ENCODE peak calls at places on chromosomes 3 and 15, in eight cellular contexts. One of them, this sample, is unnamed.
A peak's percentile ranks its signal among the peaks of the same experiment; 100 is the strongest.

GRCh38 chr15:61033938-61034792 is 194.9 kb downstream of the RORA start:
- DNase-seq in RWPE1: no peak
- DNase-seq in fibroblast of villous mesenchyme: no peak
- DNase-seq in AG09309: no peak
- DNase-seq in GM13976: no peak
- DNase-seq in GM20000: no peak
- DNase-seq in astrocyte: no peak
- DNase-seq in lower lobe of right lung: no peak
- DNase-seq in this sample: no peak

GRCh38 chr3:9696480-9697220 is 7.0 kb upstream of the CPNE9 start:
- DNase-seq in RWPE1: no peak
- DNase-seq in fibroblast of villous mesenchyme: no peak
- DNase-seq in AG09309: no peak
- DNase-seq in GM13976: no peak
- DNase-seq in GM20000: no peak
- DNase-seq in astrocyte: no peak
- DNase-seq in lower lobe of right lung: no peak
- DNase-seq in this sample: no peak

GRCh38 chr3:36192901-36193300 is 187.4 kb upstream of the STAC start:
- DNase-seq in RWPE1: no peak
- DNase-seq in fibroblast of villous mesenchyme: no peak
- DNase-seq in AG09309: no peak
- DNase-seq in GM13976: no peak
- DNase-seq in GM20000: no peak
- DNase-seq in astrocyte: no peak
- DNase-seq in lower lobe of right lung: no peak
- DNase-seq in this sample: no peak

GRCh38 chr3:133893683-133894333 is 1.9 kb downstream of the RAB6B start:
- DNase-seq in RWPE1: no peak
- DNase-seq in fibroblast of villous mesenchyme: no peak
- DNase-seq in AG09309: no peak
- DNase-seq in GM13976: no peak
- DNase-seq in GM20000: no peak
- DNase-seq in astrocyte: no peak
- DNase-seq in lower lobe of right lung: peak; percentile 13
- DNase-seq in this sample: no peak

GRCh38 chr15:100779331-100780207 is 100.1 kb upstream of the ALDH1A3 start:
- DNase-seq in RWPE1: no peak
- DNase-seq in fibroblast of villous mesenchyme: no peak
- DNase-seq in AG09309: no peak
- DNase-seq in GM13976: no peak
- DNase-seq in GM20000: no peak
- DNase-seq in astrocyte: no peak
- DNase-seq in lower lobe of right lung: no peak
- DNase-seq in this sample: peak; percentile 0

GRCh38 chr3:155217591-155217990 is 75.9 kb downstream of the STRIT1 start:
- DNase-seq in RWPE1: peak; percentile 26
- DNase-seq in fibroblast of villous mesenchyme: peak; percentile 73
- DNase-seq in AG09309: peak; percentile 50
- DNase-seq in GM13976: no peak
- DNase-seq in GM20000: no peak
- DNase-seq in astrocyte: no peak
- DNase-seq in lower lobe of right lung: no peak
- DNase-seq in this sample: no peak

GRCh38 chr3:12653772-12654171 is 10.1 kb downstream of the RAF1 start:
- DNase-seq in RWPE1: no peak
- DNase-seq in fibroblast of villous mesenchyme: no peak
- DNase-seq in AG09309: no peak
- DNase-seq in GM13976: no peak
- DNase-seq in GM20000: no peak
- DNase-seq in astrocyte: no peak
- DNase-seq in lower lobe of right lung: no peak
- DNase-seq in this sample: no peak

GRCh38 chr15:58981808-58982475 is 5.5 kb upstream of the RNF111 start:
- DNase-seq in RWPE1: no peak
- DNase-seq in fibroblast of villous mesenchyme: no peak
- DNase-seq in AG09309: no peak
- DNase-seq in GM13976: peak; percentile 56
- DNase-seq in GM20000: peak; percentile 48
- DNase-seq in astrocyte: no peak
- DNase-seq in lower lobe of right lung: no peak
- DNase-seq in this sample: no peak

GRCh38 chr15:40252438-40253178 is 13.7 kb downstream of the PAK6 start:
- DNase-seq in RWPE1: no peak
- DNase-seq in fibroblast of villous mesenchyme: peak; percentile 7
- DNase-seq in AG09309: no peak
- DNase-seq in GM13976: peak; percentile 68
- DNase-seq in GM20000: peak; percentile 69
- DNase-seq in astrocyte: no peak
- DNase-seq in lower lobe of right lung: peak; percentile 79
- DNase-seq in this sample: peak; percentile 53
- TF ChIP-seq CTCF in RWPE1: no peak
- TF ChIP-seq CTCF in fibroblast of villous mesenchyme: no peak
- TF ChIP-seq CTCF in AG09309: no peak
- TF ChIP-seq CTCF in GM13976: no peak
- TF ChIP-seq CTCF in GM20000: no peak
- TF ChIP-seq CTCF in astrocyte: no peak
- TF ChIP-seq CTCF in lower lobe of right lung: no peak
- TF ChIP-seq CTCF in this sample: no peak

GRCh38 chr15:71194286-71194685 is 79.0 kb downstream of the THSD4 start:
- DNase-seq in RWPE1: no peak
- DNase-seq in fibroblast of villous mesenchyme: no peak
- DNase-seq in AG09309: no peak
- DNase-seq in GM13976: no peak
- DNase-seq in GM20000: no peak
- DNase-seq in astrocyte: no peak
- DNase-seq in lower lobe of right lung: no peak
- DNase-seq in this sample: no peak

GRCh38 chr15:71197620-71198019 is 82.3 kb downstream of the THSD4 start:
- DNase-seq in RWPE1: no peak
- DNase-seq in fibroblast of villous mesenchyme: no peak
- DNase-seq in AG09309: no peak
- DNase-seq in GM13976: no peak
- DNase-seq in GM20000: no peak
- DNase-seq in astrocyte: no peak
- DNase-seq in lower lobe of right lung: no peak
- DNase-seq in this sample: no peak

GRCh38 chr15:71191296-71191695 is 76.0 kb downstream of the THSD4 start:
- DNase-seq in RWPE1: no peak
- DNase-seq in fibroblast of villous mesenchyme: no peak
- DNase-seq in AG09309: peak; percentile 58
- DNase-seq in GM13976: no peak
- DNase-seq in GM20000: no peak
- DNase-seq in astrocyte: no peak
- DNase-seq in lower lobe of right lung: no peak
- DNase-seq in this sample: no peak

GRCh38 chr15:71198846-71199245 is 83.6 kb downstream of the THSD4 start:
- DNase-seq in RWPE1: no peak
- DNase-seq in fibroblast of villous mesenchyme: no peak
- DNase-seq in AG09309: no peak
- DNase-seq in GM13976: no peak
- DNase-seq in GM20000: no peak
- DNase-seq in astrocyte: no peak
- DNase-seq in lower lobe of right lung: no peak
- DNase-seq in this sample: no peak

DNA sequence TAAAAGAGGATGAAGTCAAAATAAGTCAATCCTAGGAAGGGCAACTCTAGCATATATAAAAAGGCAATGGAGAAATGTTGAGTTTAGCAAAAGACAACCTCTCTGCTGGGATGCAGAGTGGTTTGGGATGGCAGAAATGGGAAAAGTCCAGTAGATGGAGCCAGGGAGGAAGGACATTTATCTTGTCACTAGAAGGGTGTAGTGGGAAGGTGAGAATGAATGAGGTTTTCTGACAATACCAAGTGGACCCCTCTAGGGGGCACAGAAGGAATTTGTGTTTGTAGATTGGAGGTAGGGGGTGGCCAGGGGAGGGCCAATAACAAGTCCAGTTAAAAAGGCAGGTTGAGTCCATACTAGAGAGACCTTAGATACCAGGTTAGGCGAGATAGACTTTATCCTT is 80.0 kb downstream of the THSD4 start:
- DNase-seq in RWPE1: peak; percentile 15
- DNase-seq in fibroblast of villous mesenchyme: peak; percentile 23
- DNase-seq in AG09309: no peak
- DNase-seq in GM13976: no peak
- DNase-seq in GM20000: no peak
- DNase-seq in astrocyte: no peak
- DNase-seq in lower lobe of right lung: no peak
- DNase-seq in this sample: no peak
- TF ChIP-seq CTCF in RWPE1: no peak
- TF ChIP-seq CTCF in fibroblast of villous mesenchyme: peak; percentile 53
- TF ChIP-seq CTCF in AG09309: peak; percentile 36
- TF ChIP-seq CTCF in GM13976: no peak
- TF ChIP-seq CTCF in GM20000: no peak
- TF ChIP-seq CTCF in astrocyte: no peak
- TF ChIP-seq CTCF in lower lobe of right lung: no peak
- TF ChIP-seq CTCF in this sample: no peak

DNA sequence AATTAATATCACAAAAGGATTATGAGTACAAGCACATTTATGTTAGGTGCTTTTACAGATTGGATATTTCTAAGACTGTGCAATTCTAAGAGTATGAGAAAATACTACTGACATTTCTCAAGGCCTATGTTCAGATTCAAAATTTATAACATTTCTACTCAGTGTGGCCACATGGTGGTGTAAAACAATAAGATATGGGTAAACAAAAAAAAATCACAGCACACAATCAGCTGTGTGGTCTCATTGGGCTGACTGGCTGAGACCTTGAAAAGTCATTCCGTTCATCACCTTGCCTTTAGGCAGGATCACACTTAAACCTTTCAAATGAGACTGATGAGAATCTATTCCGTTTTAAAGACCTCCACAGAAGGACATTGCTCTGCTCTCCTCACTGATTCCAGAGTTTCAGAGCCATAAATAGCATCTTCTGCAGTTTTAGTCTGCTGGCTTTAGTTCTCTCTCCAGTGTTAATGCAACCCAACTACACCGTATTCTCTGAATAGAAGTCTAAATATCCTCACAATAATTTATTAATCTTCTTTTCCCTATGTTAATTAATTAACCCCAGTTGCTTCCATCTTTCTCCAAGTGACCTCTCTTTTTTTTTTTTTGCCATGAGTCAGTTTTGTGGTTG is 158.2 kb downstream of the SPATA16 start:
- DNase-seq in RWPE1: no peak
- DNase-seq in fibroblast of villous mesenchyme: no peak
- DNase-seq in AG09309: no peak
- DNase-seq in GM13976: no peak
- DNase-seq in GM20000: no peak
- DNase-seq in astrocyte: no peak
- DNase-seq in lower lobe of right lung: no peak
- DNase-seq in this sample: no peak
- TF ChIP-seq CTCF in RWPE1: no peak
- TF ChIP-seq CTCF in fibroblast of villous mesenchyme: no peak
- TF ChIP-seq CTCF in AG09309: no peak
- TF ChIP-seq CTCF in GM13976: no peak
- TF ChIP-seq CTCF in GM20000: no peak
- TF ChIP-seq CTCF in astrocyte: no peak
- TF ChIP-seq CTCF in lower lobe of right lung: no peak
- TF ChIP-seq CTCF in this sample: peak; percentile 40

GRCh38 chr3:45078910-45079522 is 52.9 kb downstream of the CLEC3B start:
- DNase-seq in RWPE1: no peak
- DNase-seq in fibroblast of villous mesenchyme: peak; percentile 80
- DNase-seq in AG09309: no peak
- DNase-seq in GM13976: no peak
- DNase-seq in GM20000: no peak
- DNase-seq in astrocyte: peak; percentile 34
- DNase-seq in lower lobe of right lung: no peak
- DNase-seq in this sample: no peak
- TF ChIP-seq CTCF in RWPE1: no peak
- TF ChIP-seq CTCF in fibroblast of villous mesenchyme: peak; percentile 53
- TF ChIP-seq CTCF in AG09309: no peak
- TF ChIP-seq CTCF in GM13976: no peak
- TF ChIP-seq CTCF in GM20000: no peak
- TF ChIP-seq CTCF in astrocyte: peak; percentile 7
- TF ChIP-seq CTCF in lower lobe of right lung: no peak
- TF ChIP-seq CTCF in this sample: no peak

DNA sequence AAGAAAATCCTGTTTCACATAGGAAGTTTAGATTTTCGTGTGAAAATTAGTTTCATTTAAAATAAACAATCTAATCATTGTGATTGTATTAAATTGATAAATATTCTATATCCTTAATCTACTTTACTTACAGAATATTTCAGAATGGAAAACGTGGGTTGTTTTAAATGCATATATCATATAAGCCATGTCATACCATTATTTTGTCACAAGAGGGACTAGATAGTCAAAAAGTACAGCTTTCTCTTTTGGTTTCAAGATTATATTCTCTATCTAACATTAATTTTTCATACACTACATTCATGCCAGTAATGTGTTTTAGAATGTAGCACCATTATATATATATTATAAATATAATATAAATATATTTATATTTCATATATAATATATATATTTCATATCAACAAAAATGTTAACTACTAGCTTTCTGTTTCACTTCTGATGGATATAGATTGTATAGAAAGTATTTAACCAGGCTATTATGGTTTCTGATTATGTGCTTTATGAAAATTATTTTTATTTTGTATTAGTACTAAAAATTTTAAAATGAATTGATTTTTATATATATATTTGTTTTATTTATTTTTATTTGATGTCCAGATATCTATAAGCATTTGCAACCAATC is 45.3 kb downstream of the OSTN start:
- DNase-seq in RWPE1: peak; percentile 14
- DNase-seq in fibroblast of villous mesenchyme: peak; percentile 28
- DNase-seq in AG09309: no peak
- DNase-seq in GM13976: peak; percentile 34
- DNase-seq in GM20000: no peak
- DNase-seq in astrocyte: no peak
- DNase-seq in lower lobe of right lung: no peak
- DNase-seq in this sample: no peak
- TF ChIP-seq CTCF in RWPE1: peak; percentile 43
- TF ChIP-seq CTCF in fibroblast of villous mesenchyme: peak; percentile 43
- TF ChIP-seq CTCF in AG09309: peak; percentile 33
- TF ChIP-seq CTCF in GM13976: peak; percentile 11
- TF ChIP-seq CTCF in GM20000: no peak
- TF ChIP-seq CTCF in astrocyte: peak; percentile 28
- TF ChIP-seq CTCF in lower lobe of right lung: peak; percentile 57
- TF ChIP-seq CTCF in this sample: peak; percentile 66

DNA sequence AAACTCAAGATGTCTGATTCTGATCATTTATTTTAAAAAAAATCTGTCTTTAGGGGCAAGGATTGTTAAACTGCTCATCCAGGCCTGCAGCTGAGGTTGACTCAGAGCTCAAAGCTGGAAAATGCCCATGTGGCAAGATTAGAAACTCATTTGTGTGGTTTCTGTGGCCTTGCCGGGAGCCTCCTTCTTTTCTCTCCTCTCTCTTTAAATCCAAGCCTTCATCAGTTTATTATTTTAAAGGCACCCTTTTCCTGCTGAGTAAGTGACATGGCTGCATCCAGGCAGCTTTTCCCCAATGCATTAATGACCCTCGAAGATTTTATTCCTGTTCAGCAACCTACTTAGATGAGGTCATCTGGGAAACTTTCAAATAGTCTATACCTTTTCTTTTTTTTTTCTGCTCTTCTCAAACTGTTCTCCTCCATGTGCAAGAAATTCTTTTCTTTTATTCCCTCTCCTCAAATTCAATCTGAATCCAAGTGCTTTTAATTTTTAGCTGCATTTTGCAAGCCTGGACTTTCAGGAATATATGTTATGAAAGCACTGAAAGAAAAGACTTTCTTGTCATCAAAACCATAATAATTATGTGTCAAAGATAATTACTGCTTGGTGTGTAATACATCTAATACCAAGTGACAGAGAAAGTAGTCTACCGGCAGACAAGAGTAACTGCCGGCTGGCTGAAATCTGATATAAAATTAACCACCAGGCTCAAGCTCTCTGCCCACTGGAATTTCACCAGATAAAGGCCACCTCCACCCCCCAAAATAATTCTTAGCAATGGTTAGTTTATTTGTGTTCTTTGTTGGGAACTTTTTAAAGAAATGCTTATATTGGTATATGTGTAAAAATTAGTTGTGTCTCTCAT is 221.1 kb upstream of the CDIN1 start:
- DNase-seq in RWPE1: no peak
- DNase-seq in fibroblast of villous mesenchyme: peak; percentile 81
- DNase-seq in AG09309: peak; percentile 55
- DNase-seq in GM13976: no peak
- DNase-seq in GM20000: no peak
- DNase-seq in astrocyte: peak; percentile 95
- DNase-seq in lower lobe of right lung: no peak
- DNase-seq in this sample: no peak
- TF ChIP-seq CTCF in RWPE1: no peak
- TF ChIP-seq CTCF in fibroblast of villous mesenchyme: no peak
- TF ChIP-seq CTCF in AG09309: no peak
- TF ChIP-seq CTCF in GM13976: no peak
- TF ChIP-seq CTCF in GM20000: no peak
- TF ChIP-seq CTCF in astrocyte: no peak
- TF ChIP-seq CTCF in lower lobe of right lung: no peak
- TF ChIP-seq CTCF in this sample: no peak

This sample was measured in heart right ventricle.